ENCODE peak calls at places on chromosomes 2 and 18, in four cellular contexts. One of them, this sample, is unnamed.
A peak's percentile ranks its signal among the peaks of the same experiment; 100 is the strongest.

GRCh38 chr2:177832611-177833133 is 239.9 kb downstream of the PDE11A start:
- DNase-seq in A549: no peak
- DNase-seq in GM23248: no peak
- DNase-seq in PC-3: no peak
- DNase-seq in this sample: no peak

GRCh38 chr2:108364676-108365297 is 13.0 kb upstream of the SULT1C4 start:
- DNase-seq in PC-3: no peak
- DNase-seq in GM23248: no peak
- DNase-seq in A549: peak; percentile 59
- DNase-seq in this sample: no peak

GRCh38 chr2:193793914-193794313 is 1599.2 kb upstream of the TMEFF2 start:
- DNase-seq in GM23248: peak; percentile 49
- DNase-seq in PC-3: peak; percentile 40
- DNase-seq in A549: no peak
- DNase-seq in this sample: no peak

GRCh38 chr2:37621199-37621598 is 50.2 kb downstream of the CDC42EP3 start:
- DNase-seq in A549: no peak
- DNase-seq in GM23248: no peak
- DNase-seq in PC-3: no peak
- DNase-seq in this sample: no peak

GRCh38 chr2:105373895-105374401 is 24.9 kb downstream of the FHL2 start:
- DNase-seq in A549: no peak
- DNase-seq in GM23248: no peak
- DNase-seq in PC-3: no peak
- DNase-seq in this sample: no peak

GRCh38 chr18:49243391-49243790 is 217.1 kb downstream of the DYM start:
- DNase-seq in GM23248: peak; percentile 18
- DNase-seq in PC-3: no peak
- DNase-seq in A549: no peak
- DNase-seq in this sample: no peak

GRCh38 chr2:223860809-223861738 is 23.7 kb upstream of the AP1S3 start:
- DNase-seq in A549: peak; percentile 95
- DNase-seq in PC-3: peak; percentile 95
- DNase-seq in GM23248: peak; percentile 68
- DNase-seq in this sample: peak; percentile 92

GRCh38 chr2:79437416-79438281 is 75.2 kb upstream of the CTNNA2 start:
- DNase-seq in GM23248: no peak
- DNase-seq in PC-3: peak; percentile 6
- DNase-seq in A549: no peak
- DNase-seq in this sample: no peak

DNA sequence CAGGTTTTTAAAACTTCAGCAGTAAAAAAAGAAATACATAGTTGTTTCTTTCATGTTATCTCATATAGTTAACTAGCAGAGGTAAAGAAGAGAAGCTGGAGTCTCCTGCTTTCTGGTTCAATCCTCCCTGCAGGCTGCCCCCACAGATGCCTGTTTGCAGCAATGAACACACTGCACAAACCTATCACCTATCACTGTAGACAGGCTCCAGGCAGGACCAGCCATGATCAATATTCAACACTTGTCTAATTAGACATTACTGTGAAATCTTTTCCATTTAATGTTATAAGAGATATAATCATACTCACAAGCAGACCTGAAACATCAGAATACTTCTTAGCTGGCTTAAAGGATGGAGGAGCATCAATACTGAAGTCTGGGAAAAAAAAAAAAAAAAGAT is 19.8 kb downstream of the INO80C start:
- DNase-seq in A549: no peak
- DNase-seq in PC-3: no peak
- DNase-seq in GM23248: no peak
- DNase-seq in this sample: no peak
- H3K4me2 ChIP-seq in A549: peak overlapping the region; percentile 71
- H3K4me2 ChIP-seq in PC-3: peak overlapping the region; percentile 68
- H3K4me2 ChIP-seq in GM23248: peak overlapping the region; percentile 86
- H3K4me2 ChIP-seq in this sample: peak overlapping the region; percentile 70

GRCh38 chr18:71326826-71327225 is 1038.0 kb downstream of the SOCS6 start:
- DNase-seq in A549: no peak
- DNase-seq in GM23248: no peak
- DNase-seq in PC-3: no peak
- DNase-seq in this sample: no peak

GRCh38 chr18:71322201-71322600 is 1033.4 kb downstream of the SOCS6 start:
- DNase-seq in PC-3: no peak
- DNase-seq in GM23248: no peak
- DNase-seq in A549: no peak
- DNase-seq in this sample: no peak

GRCh38 chr18:71324356-71324755 is 1035.5 kb downstream of the SOCS6 start:
- DNase-seq in A549: no peak
- DNase-seq in PC-3: no peak
- DNase-seq in GM23248: no peak
- DNase-seq in this sample: no peak

GRCh38 chr18:71321319-71321718 is 1032.5 kb downstream of the SOCS6 start:
- DNase-seq in GM23248: no peak
- DNase-seq in PC-3: no peak
- DNase-seq in A549: no peak
- DNase-seq in this sample: no peak
- H3K9me3 ChIP-seq in GM23248: no peaks in the 10 kb centered on the region
- H3K9me3 ChIP-seq in PC-3: no peaks in the 10 kb centered on the region
- H3K9me3 ChIP-seq in A549: no peaks in the 10 kb centered on the region
- H3K9me3 ChIP-seq in this sample: no peaks in the 10 kb centered on the region

GRCh38 chr18:62436636-62437519 is 85.9 kb upstream of the ZCCHC2 start:
- DNase-seq in A549: no peak
- DNase-seq in PC-3: peak; percentile 55
- DNase-seq in GM23248: peak; percentile 90
- DNase-seq in this sample: no peak
- H3K27ac ChIP-seq in A549: peak overlapping the region; percentile 40
- H3K27ac ChIP-seq in PC-3: no peak overlapping the region
- H3K27ac ChIP-seq in GM23248: peak overlapping the region; percentile 57
- H3K27ac ChIP-seq in this sample: no peak overlapping the region

GRCh38 chr2:176492583-176492982 is 223.3 kb downstream of the MTX2 start:
- DNase-seq in PC-3: no peak
- DNase-seq in A549: no peak
- DNase-seq in GM23248: no peak
- DNase-seq in this sample: no peak
- H3K4me2 ChIP-seq in PC-3: no peak overlapping the region
- H3K4me2 ChIP-seq in A549: no peak overlapping the region
- H3K4me2 ChIP-seq in GM23248: no peak overlapping the region
- H3K4me2 ChIP-seq in this sample: no peak overlapping the region

DNA sequence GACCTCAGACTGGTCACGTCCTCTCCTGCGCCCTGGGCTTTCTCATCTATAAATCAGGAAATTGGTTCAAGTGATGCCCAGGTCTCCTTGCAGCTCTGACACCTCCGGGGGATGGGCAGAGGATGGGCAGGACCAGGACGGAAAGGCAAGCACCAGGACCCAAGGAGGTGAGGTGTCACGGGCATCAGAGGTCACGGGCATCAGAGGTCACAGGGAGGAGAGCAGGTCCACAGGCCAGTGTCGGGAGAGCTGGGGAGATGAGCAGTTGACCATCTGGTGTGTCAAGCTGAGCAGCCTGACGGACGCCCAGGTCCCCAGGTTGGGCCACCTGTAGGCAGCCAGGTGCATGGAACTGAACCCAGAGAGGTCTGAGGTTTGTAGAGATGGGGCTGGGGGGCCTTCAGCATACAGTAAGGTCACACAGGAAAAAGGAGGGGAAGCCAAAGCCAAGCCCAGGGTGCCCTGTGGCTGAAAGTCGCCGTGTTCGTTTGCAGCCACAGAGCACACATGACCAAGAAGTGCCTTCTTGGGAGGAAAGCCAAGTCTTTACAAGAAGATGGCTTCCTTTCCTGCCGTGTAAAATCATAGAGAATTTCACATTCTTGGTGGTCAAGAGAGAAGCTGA is 240.4 kb downstream of the ATAD2B start:
- DNase-seq in GM23248: no peak
- DNase-seq in PC-3: no peak
- DNase-seq in A549: no peak
- DNase-seq in this sample: no peak
- H3K9me3 ChIP-seq in GM23248: no peaks in the 10 kb centered on the region
- H3K9me3 ChIP-seq in PC-3: no peaks in the 10 kb centered on the region
- H3K9me3 ChIP-seq in A549: no peaks in the 10 kb centered on the region
- H3K9me3 ChIP-seq in this sample: no peaks in the 10 kb centered on the region

DNA sequence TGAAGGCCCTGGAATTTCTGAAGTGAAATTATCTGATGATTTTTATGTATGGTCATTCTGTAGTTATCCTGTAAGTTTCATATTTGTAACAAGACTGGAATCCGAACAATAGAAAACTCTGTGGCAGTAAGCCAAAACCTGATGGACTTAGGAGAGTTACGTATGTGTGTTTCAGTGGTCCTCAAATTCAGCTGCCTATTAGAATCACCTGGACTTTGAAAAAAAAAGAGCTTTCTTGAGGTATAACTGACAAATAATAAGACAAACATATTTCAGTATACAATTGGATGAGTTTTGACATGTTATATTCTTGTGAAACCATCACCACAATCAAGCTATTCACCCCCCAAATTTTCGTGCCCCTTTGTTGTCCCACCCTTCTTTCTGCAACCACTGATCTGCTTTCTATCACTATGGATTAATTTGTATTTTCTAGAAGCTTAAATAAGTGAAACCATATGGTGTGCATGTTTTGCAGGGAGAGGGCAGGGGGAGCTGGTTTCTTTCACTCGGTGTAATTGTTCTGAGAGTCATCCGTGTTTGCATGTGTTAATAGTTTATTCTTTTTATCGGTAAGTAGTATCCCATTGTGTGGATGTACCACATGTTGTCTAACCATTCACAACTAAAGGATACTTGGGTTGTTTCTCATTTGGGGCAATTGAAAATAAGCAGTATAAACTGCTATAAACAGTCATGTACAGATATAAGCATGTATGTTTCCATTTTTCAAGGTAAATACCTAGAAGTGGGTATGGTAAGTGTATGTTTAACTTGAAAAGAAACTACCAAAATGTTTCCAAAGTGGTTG is 50.2 kb upstream of the EML4 start:
- DNase-seq in PC-3: no peak
- DNase-seq in GM23248: no peak
- DNase-seq in A549: no peak
- DNase-seq in this sample: no peak
- H3K27ac ChIP-seq in PC-3: peak overlapping the region; percentile 70
- H3K27ac ChIP-seq in GM23248: peak overlapping the region; percentile 46
- H3K27ac ChIP-seq in A549: peak overlapping the region; percentile 60
- H3K27ac ChIP-seq in this sample: peak overlapping the region; percentile 79

GRCh38 chr18:77650799-77651385 is 401.2 kb downstream of the GALR1 start:
- DNase-seq in GM23248: peak; percentile 70
- DNase-seq in PC-3: peak; percentile 65
- DNase-seq in A549: peak; percentile 44
- DNase-seq in this sample: no peak
- H3K4me2 ChIP-seq in GM23248: peak overlapping the region; percentile 19
- H3K4me2 ChIP-seq in PC-3: no peak overlapping the region
- H3K4me2 ChIP-seq in A549: peak overlapping the region; percentile 37
- H3K4me2 ChIP-seq in this sample: no peak overlapping the region

This sample was measured in PC-9.